ENCODE peak calls at places on chromosomes 1 and 21, in nine cellular contexts. C is anterior cingulate cortex; P is EL; I is putamen; Z is GM10248; K is Right ventricle myocardium superior; O is stimulated activated CD4-positive, alpha-beta T cell treated with anti-CD3 and anti-CD28 coated beads, Interleukin-2, amount 100 ng/mL, for 4 hours; V is GM06990; D is cerebellum. B is an unnamed sample.

GRCh38 chr1:105626276-105626987 is 1430.0 kb upstream of the PRMT6 start:
- DNase-seq in C (no peak), P (no peak), I (no peak), Z (no peak), K (no peak), O (no peak), V (no peak), D (no peak), B (no peak)

GRCh38 chr1:97412737-97413136 is 508.1 kb downstream of the DPYD start:
- DNase-seq in C (no peak), P (peak), I (no peak), Z (no peak), K (no peak), O (no peak), V (no peak), D (no peak), B (no peak)

GRCh38 chr1:153122831-153123421 is 9.6 kb upstream of the SPRR2F start:
- DNase-seq in C (no peak), P (no peak), I (no peak), Z (peak), K (no peak), O (no peak), V (peak), D (no peak), B (no peak)

GRCh38 chr1:205488074-205488723 is 16.3 kb upstream of the CDK18 start:
- DNase-seq in C (peak), P (peak), I (no peak), Z (peak), K (no peak), O (peak), V (no peak), D (peak), B (peak)

GRCh38 chr1:82485591-82486369 is 685.0 kb downstream of the ADGRL2 start:
- DNase-seq in C (no peak), P (peak), I (peak), Z (no peak), K (peak), O (no peak), V (no peak), D (peak), B (no peak)

GRCh38 chr1:207454046-207454964 is at the start of gene CR2:
- DNase-seq in C (no peak), P (peak), I (no peak), Z (peak), K (peak), O (peak), V (peak), D (peak), B (peak)

GRCh38 chr1:26072305-26072704 is 4.9 kb upstream of the TRIM63 start:
- DNase-seq in C (no peak), P (peak), I (no peak), Z (no peak), K (peak), O (no peak), V (no peak), D (no peak), B (no peak)

GRCh38 chr21:36820176-36821031 is 121.5 kb downstream of the SIM2 start:
- DNase-seq in C (no peak), P (no peak), I (no peak), Z (no peak), K (no peak), O (no peak), V (no peak), D (no peak), B (no peak)

GRCh38 chr1:40392206-40392605 is 18.7 kb downstream of the SMAP2 start:
- DNase-seq in C (no peak), P (peak), I (peak), Z (no peak), K (no peak), O (no peak), V (no peak), D (no peak), B (peak)

GRCh38 chr1:160117709-160118183 is 2.2 kb downstream of the ATP1A2 start:
- DNase-seq in C (peak), P (no peak), I (peak), Z (no peak), K (peak), O (no peak), V (no peak), D (peak), B (peak)

GRCh38 chr1:1291611-1292441 is 11.6 kb downstream of the SCNN1D start:
- DNase-seq in C (no peak), P (peak), I (no peak), Z (peak), K (peak), O (peak), V (peak), D (peak), B (no peak)

GRCh38 chr21:46114963-46115362 is 17.1 kb downstream of the COL6A2 start:
- DNase-seq in C (no peak), P (no peak), I (no peak), Z (no peak), K (no peak), O (no peak), V (no peak), D (no peak), B (no peak)

GRCh38 chr1:183914283-183914682 is 109.4 kb downstream of the RGL1 start:
- DNase-seq in C (no peak), P (peak), I (no peak), Z (no peak), K (no peak), O (no peak), V (no peak), D (no peak), B (no peak)

GRCh38 chr1:117930484-117930883 is 945 bp downstream of the WDR3 start:
- DNase-seq in C (no peak), P (no peak), I (peak), Z (no peak), K (no peak), O (no peak), V (no peak), D (no peak), B (no peak)

GRCh38 chr1:234369784-234370183 is 3.5 kb upstream of the COA6 start:
- DNase-seq in C (no peak), P (peak), I (no peak), Z (no peak), K (no peak), O (no peak), V (no peak), D (no peak), B (no peak)

GRCh38 chr1:207306023-207306422 is 15.5 kb upstream of the CD55 start:
- DNase-seq in C (no peak), P (no peak), I (no peak), Z (no peak), K (no peak), O (no peak), V (no peak), D (no peak), B (no peak)

GRCh38 chr1:192861860-192862259 is 53.0 kb downstream of the RGS2 start:
- DNase-seq in C (no peak), P (no peak), I (no peak), Z (no peak), K (no peak), O (no peak), V (no peak), D (no peak), B (no peak)

GRCh38 chr1:155513300-155513926 is 49.2 kb downstream of the ASH1L start:
- DNase-seq in C (no peak), P (peak), I (no peak), Z (no peak), K (no peak), O (no peak), V (no peak), D (no peak), B (no peak)

GRCh38 chr1:158999301-159000069 is 10.2 kb upstream of the IFI16 start:
- DNase-seq in C (peak), P (peak), I (peak), Z (no peak), K (peak), O (no peak), V (no peak), D (no peak), B (peak)

GRCh38 chr1:208919371-208919770 is 664.1 kb upstream of the CAMK1G start:
- DNase-seq in C (no peak), P (peak), I (no peak), Z (no peak), K (no peak), O (no peak), V (no peak), D (no peak), B (no peak)

GRCh38 chr1:9399510-9400424 is 107.1 kb downstream of the SPSB1 start:
- DNase-seq in C (peak), P (no peak), I (peak), Z (no peak), K (peak), O (no peak), V (no peak), D (no peak), B (peak)

GRCh38 chr1:119613769-119614358 is 34.2 kb downstream of the ZNF697 start:
- DNase-seq in C (peak), P (peak), I (peak), Z (peak), K (peak), O (peak), V (peak), D (peak), B (peak)

GRCh38 chr1:170664283-170664827 is 424 bp downstream of the PRRX1 start:
- DNase-seq in C (no peak), P (peak), I (no peak), Z (no peak), K (peak), O (no peak), V (no peak), D (peak), B (no peak)

GRCh38 chr1:116191294-116191693 is 80.1 kb downstream of the MAB21L3 start:
- DNase-seq in C (no peak), P (no peak), I (no peak), Z (no peak), K (no peak), O (no peak), V (no peak), D (no peak), B (no peak)

GRCh38 chr1:220956861-220957605 is 77.8 kb downstream of the HLX start:
- DNase-seq in C (no peak), P (peak), I (no peak), Z (no peak), K (no peak), O (no peak), V (no peak), D (no peak), B (no peak)

GRCh38 chr1:117928881-117929339 is 511 bp downstream of the GDAP2 start:
- DNase-seq in C (no peak), P (peak), I (peak), Z (peak), K (peak), O (peak), V (no peak), D (peak), B (peak)

GRCh38 chr1:186496452-186496851 is 35.5 kb upstream of the PDC start:
- DNase-seq in C (no peak), P (no peak), I (no peak), Z (no peak), K (no peak), O (no peak), V (no peak), D (no peak), B (no peak)

GRCh38 chr1:31888281-31888680 is 49.9 kb downstream of the PTP4A2 start:
- DNase-seq in C (no peak), P (no peak), I (no peak), Z (no peak), K (no peak), O (no peak), V (no peak), D (no peak), B (no peak)

GRCh38 chr1:170836146-170836545 is 99.2 kb upstream of the MROH9 start:
- DNase-seq in C (no peak), P (peak), I (no peak), Z (no peak), K (no peak), O (no peak), V (no peak), D (no peak), B (no peak)

GRCh38 chr21:44024895-44025353 is 12.8 kb downstream of the TRAPPC10 start:
- DNase-seq in C (no peak), P (peak), I (peak), Z (no peak), K (peak), O (no peak), V (no peak), D (no peak), B (peak)

GRCh38 chr21:37214952-37215351 is 52.2 kb downstream of the VPS26C start:
- DNase-seq in C (no peak), P (no peak), I (no peak), Z (no peak), K (no peak), O (no peak), V (no peak), D (no peak), B (no peak)

GRCh38 chr1:209767706-209768105 is 11.9 kb downstream of the TRAF3IP3 start:
- DNase-seq in C (no peak), P (no peak), I (no peak), Z (no peak), K (no peak), O (no peak), V (no peak), D (no peak), B (no peak)

GRCh38 chr1:172394811-172395210 is 25.7 kb upstream of the C1orf105 start:
- DNase-seq in C (no peak), P (no peak), I (no peak), Z (no peak), K (no peak), O (no peak), V (no peak), D (no peak), B (no peak)

GRCh38 chr1:47679301-47679751 is 241.5 kb downstream of the FOXD2 start:
- DNase-seq in C (no peak), P (peak), I (no peak), Z (no peak), K (no peak), O (no peak), V (no peak), D (no peak), B (no peak)

B was measured in hippocampal formation.